ENCODE peak calls at places on chromosomes 12 and 14, in seven cellular contexts. F is neural progenitor cell, S is GM23248, V is GM23338, C is MM.1S, J is HCT116, L is hepatocyte. X is an unnamed sample.
A peak's percentile ranks its signal among the peaks of the same experiment; 100 is the strongest.

GRCh38 chr12:11885261-11886038 is 185.3 kb upstream of the BCL2L14 start:
- DNase-seq in F (no peak), S (peak; percentile 54), V (no peak), C (no peak), J (no peak), L (peak; percentile 53), X (peak; percentile 85)

GRCh38 chr12:96177013-96177412 is 17.2 kb upstream of the ELK3 start:
- DNase-seq in F (no peak), S (peak; percentile 91), V (no peak), C (no peak), J (no peak), L (no peak), X (peak; percentile 82)

GRCh38 chr12:32062841-32063240 is 43.8 kb upstream of the BICD1 start:
- DNase-seq in F (no peak), S (no peak), V (no peak), C (peak; percentile 68), J (no peak), L (no peak), X (no peak)

GRCh38 chr14:22400590-22401259 is 188.3 kb downstream of the DAD1 start:
- DNase-seq in F (no peak), S (peak; percentile 22), V (no peak), C (no peak), J (no peak), L (no peak), X (no peak)

GRCh38 chr12:100199347-100200136 is 1.1 kb upstream of the ACTR6 start:
- DNase-seq in F (peak; percentile 91), S (peak; percentile 56), V (peak; percentile 94), C (peak; percentile 80), J (peak; percentile 52), L (peak; percentile 79), X (peak; percentile 71)

GRCh38 chr12:132310181-132311040 is 19.0 kb downstream of the GALNT9 start:
- DNase-seq in F (no peak), S (peak; percentile 49), V (no peak), C (no peak), J (no peak), L (no peak), X (no peak)

GRCh38 chr12:131101006-131101405 is 147.3 kb downstream of the ADGRD1 start:
- DNase-seq in F (no peak), S (no peak), V (no peak), C (no peak), J (no peak), L (no peak), X (no peak)

GRCh38 chr12:52566847-52567291 is 6.8 kb downstream of the KRT74 start:
- DNase-seq in F (no peak), S (no peak), V (no peak), C (no peak), J (no peak), L (no peak), X (no peak)

GRCh38 chr12:116996058-116996457 is 85.3 kb downstream of the FBXW8 start:
- DNase-seq in F (no peak), S (no peak), V (no peak), C (no peak), J (no peak), L (no peak), X (no peak)

GRCh38 chr12:122614839-122615238 is 87.8 kb downstream of the KNTC1 start:
- DNase-seq in F (no peak), S (peak; percentile 64), V (no peak), C (no peak), J (no peak), L (no peak), X (no peak)

GRCh38 chr12:23380419-23381100 is 568.9 kb downstream of the SOX5 start:
- DNase-seq in F (no peak), S (no peak), V (no peak), C (no peak), J (no peak), L (no peak), X (no peak)

GRCh38 chr14:85416771-85417170 is 113.2 kb upstream of the FLRT2 start:
- DNase-seq in F (no peak), S (peak; percentile 84), V (no peak), C (peak; percentile 7), J (no peak), L (peak; percentile 11), X (peak; percentile 69)

GRCh38 chr14:93520053-93520607 is 89.4 kb downstream of the UNC79 start:
- DNase-seq in F (no peak), S (peak; percentile 14), V (peak; percentile 54), C (no peak), J (no peak), L (no peak), X (no peak)

GRCh38 chr14:93525691-93526451 is 95.1 kb downstream of the UNC79 start:
- DNase-seq in F (no peak), S (peak; percentile 92), V (peak; percentile 30), C (no peak), J (no peak), L (no peak), X (peak; percentile 55)

GRCh38 chr14:93527076-93527692 is 96.4 kb downstream of the UNC79 start:
- DNase-seq in F (no peak), S (peak; percentile 75), V (no peak), C (no peak), J (no peak), L (no peak), X (peak; percentile 9)

GRCh38 chr14:93522221-93522620 is 91.5 kb downstream of the UNC79 start:
- DNase-seq in F (no peak), S (no peak), V (no peak), C (no peak), J (no peak), L (no peak), X (no peak)
- TF ChIP-seq EZH2 in F (no peak), S (no peak), V (no peak), C (no peak), J (no peak), L (no peak), X (no peak)

GRCh38 chr12:94174576-94174975 is 26.2 kb downstream of the PLXNC1 start:
- DNase-seq in F (no peak), S (no peak), V (no peak), C (peak; percentile 51), J (no peak), L (no peak), X (no peak)

GRCh38 chr12:94178886-94179285 is 30.5 kb downstream of the PLXNC1 start:
- DNase-seq in F (no peak), S (no peak), V (no peak), C (no peak), J (no peak), L (no peak), X (no peak)

GRCh38 chr12:94178054-94178453 is 29.7 kb downstream of the PLXNC1 start:
- DNase-seq in F (no peak), S (no peak), V (no peak), C (no peak), J (no peak), L (no peak), X (no peak)

GRCh38 chr12:94173660-94174265 is 25.4 kb downstream of the PLXNC1 start:
- DNase-seq in F (no peak), S (no peak), V (no peak), C (peak; percentile 78), J (no peak), L (no peak), X (no peak)

DNA sequence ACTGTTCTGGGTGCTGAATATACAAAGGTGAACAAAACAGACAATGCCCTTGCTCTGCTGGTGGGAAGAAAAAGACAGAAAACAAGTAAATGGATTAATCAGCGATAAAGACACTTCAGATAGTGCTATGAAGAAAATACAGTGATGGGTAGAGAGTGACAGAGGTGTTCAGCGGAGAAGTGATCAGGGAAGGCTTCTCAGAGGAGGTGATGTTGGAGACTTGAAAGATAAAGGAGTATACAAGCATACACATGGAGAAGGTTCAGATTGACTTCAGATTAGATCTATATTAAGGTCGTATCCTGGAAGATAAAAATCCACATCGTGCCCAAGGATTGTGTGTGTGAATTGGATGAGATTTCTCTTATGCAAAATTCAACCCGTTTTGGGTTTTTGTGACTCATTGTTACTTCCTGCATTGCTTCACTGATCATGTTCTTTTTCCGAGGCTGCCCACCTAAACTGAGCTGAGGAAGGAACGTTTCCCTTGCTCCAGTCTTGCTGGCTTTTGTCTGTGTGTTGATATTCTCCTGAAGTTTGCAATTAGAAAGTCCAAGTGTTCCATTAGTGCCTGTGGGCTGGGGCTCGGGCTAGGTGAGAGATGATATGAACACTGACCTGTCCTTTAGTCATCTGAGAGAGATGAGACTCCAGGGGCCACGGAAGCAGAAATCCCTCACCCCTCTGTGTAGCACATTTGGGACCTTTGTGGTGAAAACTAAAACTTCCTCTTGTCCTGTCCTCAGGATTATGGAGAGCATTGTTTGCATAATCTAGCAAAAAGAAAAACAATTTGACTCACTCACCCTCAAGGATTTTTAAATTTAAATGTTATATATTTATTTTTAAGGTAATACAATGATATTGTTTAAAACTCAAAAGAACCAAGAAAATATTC is 27.6 kb downstream of the PLXNC1 start:
- DNase-seq in F (no peak), S (peak; percentile 68), V (no peak), C (no peak), J (no peak), L (no peak), X (peak; percentile 7)
- TF ChIP-seq EZH2phosphoT487 in F (no peak), S (no peak), V (no peak), C (no peak), J (no peak), L (no peak), X (no peak)

GRCh38 chr12:54049164-54049563 is 4.5 kb upstream of the HOXC4 start:
- DNase-seq in F (no peak), S (no peak), V (no peak), C (no peak), J (no peak), L (no peak), X (no peak)

GRCh38 chr12:54051916-54052744 is 1.5 kb upstream of the HOXC4 start:
- DNase-seq in F (no peak), S (no peak), V (no peak), C (no peak), J (no peak), L (peak; percentile 66), X (peak; percentile 59)

GRCh38 chr12:54048694-54049093 is 4.9 kb upstream of the HOXC4 start:
- DNase-seq in F (no peak), S (no peak), V (no peak), C (no peak), J (no peak), L (no peak), X (no peak)

GRCh38 chr12:54051081-54051912 is 2.3 kb upstream of the HOXC4 start:
- DNase-seq in F (no peak), S (peak; percentile 18), V (no peak), C (no peak), J (no peak), L (no peak), X (no peak)

DNA sequence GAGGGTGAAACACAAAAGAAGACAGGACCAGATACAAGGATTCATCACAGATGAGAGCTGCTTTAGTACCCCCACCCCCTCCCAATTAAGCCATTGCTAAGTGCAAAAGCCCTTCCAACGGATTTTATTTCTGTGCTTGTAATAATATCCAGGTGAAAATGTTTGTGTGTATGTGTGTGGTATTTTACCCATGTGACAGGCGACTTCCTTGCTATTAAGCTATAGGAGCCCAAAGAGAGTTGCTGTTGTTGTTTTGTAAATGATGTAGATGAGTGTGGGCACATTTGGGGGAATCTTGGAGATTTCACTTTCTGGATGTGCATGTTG is 3.2 kb upstream of the HOXC4 start:
- DNase-seq in F (peak; percentile 2), S (no peak), V (no peak), C (no peak), J (no peak), L (no peak), X (no peak)
- TF ChIP-seq EZH2 in F (no peak), S (no peak), V (no peak), C (no peak), J (no peak), L (peak; percentile 1), X (no peak)

DNA sequence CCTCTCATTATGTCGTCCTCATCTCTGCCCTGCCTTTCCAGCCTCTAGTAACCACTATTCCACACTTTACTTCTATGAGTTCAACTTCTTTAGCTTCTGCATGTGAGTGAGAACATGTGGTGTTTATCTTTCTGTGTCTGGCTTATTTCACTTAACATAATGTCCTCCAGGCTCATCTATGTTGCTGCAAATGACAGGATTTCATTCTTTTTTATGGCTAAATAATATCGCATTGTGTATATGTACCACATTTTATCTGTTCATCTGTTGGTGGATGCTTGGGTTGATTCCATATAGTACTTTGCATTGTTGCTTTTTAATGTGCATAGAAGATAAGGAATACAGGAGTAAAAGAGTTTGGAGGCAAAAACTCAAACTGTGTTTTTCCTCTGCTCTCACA is 24.7 kb upstream of the FLVCR2 start:
- DNase-seq in F (no peak), S (no peak), V (no peak), C (no peak), J (no peak), L (no peak), X (no peak)
- TF ChIP-seq EZH2phosphoT487 in F (no peak), S (no peak), V (no peak), C (no peak), J (no peak), L (no peak), X (no peak)